ENCODE peak calls at places on chromosomes 6 and 20, in ten cellular contexts. H, Z, V, B, P, W, M, U, A and F are unnamed samples.

GRCh38 chr6:32153252-32153834 is 598 bp upstream of the PPT2 start:
- DNase-seq in A (peak), M (no peak), W (peak), H (peak), P (no peak), U (no peak), Z (peak), B (no peak), V (no peak), F (no peak)

GRCh38 chr6:163820745-163821456 is 406.4 kb downstream of the QKI start:
- DNase-seq in W (no peak), A (no peak), H (no peak), V (no peak), U (no peak), P (no peak), Z (no peak), M (no peak), B (no peak), F (no peak)

GRCh38 chr6:143180205-143180604 is 119.5 kb downstream of the AIG1 start:
- DNase-seq in P (no peak), H (no peak), V (no peak), B (no peak), Z (no peak), U (no peak), M (no peak), A (no peak), W (no peak), F (no peak)

GRCh38 chr6:10534418-10534760 is 13.2 kb downstream of the GCNT2 start:
- DNase-seq in Z (no peak), U (no peak), B (no peak), A (no peak), P (no peak), M (no peak), H (no peak), V (no peak), W (no peak), F (no peak)

GRCh38 chr6:32627831-32628230 is 9.4 kb upstream of the HLA-DQA1 start:
- DNase-seq in V (peak), W (no peak), U (no peak), M (peak), A (no peak), B (no peak), H (peak), P (no peak), Z (no peak), F (no peak)

GRCh38 chr6:17519120-17519519 is 81.0 kb upstream of the FAM8A1 start:
- DNase-seq in P (no peak), B (no peak), Z (no peak), M (no peak), V (no peak), U (no peak), H (no peak), W (no peak), A (no peak), F (no peak)

GRCh38 chr6:167819640-167820039 is 7.1 kb upstream of the AFDN start:
- DNase-seq in M (no peak), Z (no peak), B (no peak), H (no peak), V (no peak), A (no peak), U (no peak), W (no peak), P (no peak), F (no peak)

GRCh38 chr6:109964949-109965348 is 13.2 kb upstream of the GPR6 start:
- DNase-seq in U (no peak), A (no peak), M (no peak), Z (no peak), W (no peak), B (no peak), P (no peak), V (no peak), H (no peak), F (no peak)

GRCh38 chr20:57991211-57991841 is 237.1 kb downstream of the ANKRD60 start:
- DNase-seq in H (no peak), W (peak), B (no peak), V (no peak), M (no peak), U (no peak), Z (no peak), P (no peak), A (no peak), F (no peak)

GRCh38 chr6:167496707-167497106 is 171.8 kb downstream of the TTLL2 start:
- DNase-seq in U (no peak), A (no peak), V (no peak), M (no peak), B (no peak), P (no peak), W (no peak), H (no peak), Z (no peak), F (no peak)

GRCh38 chr6:3518356-3518841 is 61.5 kb upstream of the SLC22A23 start:
- DNase-seq in A (no peak), M (no peak), U (no peak), P (no peak), V (no peak), Z (no peak), H (peak), B (no peak), W (peak), F (no peak)

GRCh38 chr20:12916699-12917098 is 92.1 kb upstream of the SPTLC3 start:
- DNase-seq in V (no peak), P (no peak), H (no peak), M (no peak), Z (no peak), A (no peak), U (no peak), W (no peak), B (no peak), F (no peak)

GRCh38 chr20:21137078-21137477 is 11.2 kb downstream of the KIZ start:
- DNase-seq in W (no peak), M (no peak), P (no peak), A (no peak), B (no peak), V (no peak), Z (no peak), H (no peak), U (no peak), F (no peak)

GRCh38 chr20:37362821-37363220 is 16.9 kb downstream of the SRC start:
- DNase-seq in V (no peak), H (no peak), W (no peak), U (no peak), B (no peak), Z (no peak), A (no peak), M (no peak), P (no peak), F (no peak)

GRCh38 chr6:24642061-24642460 is 3.9 kb downstream of the KIAA0319 start:
- DNase-seq in P (no peak), Z (no peak), B (no peak), W (no peak), A (no peak), V (no peak), H (no peak), U (no peak), M (no peak), F (no peak)